ENCODE peak calls at places on chromosomes 5 and 9, in eight cellular contexts. M is EL; C is activated naive CD8-positive, alpha-beta T cell treated with anti-CD3 and anti-CD28 coated beads, Interleukin-2, amount 50 U/mL, for 24 hours; P is AML-193; D is endothelial cell; Q is A549; X is amniotic stem cell; R is erythroblast. K is an unnamed sample.

GRCh38 chr5:149605998-149606721 is 24.9 kb downstream of the ARHGEF37 start:
- DNase-seq in R (peak), C (no peak), Q (peak), P (no peak), M (peak), D (no peak), X (peak), K (peak)

GRCh38 chr5:142789206-142789605 is 19.0 kb downstream of the ARHGAP26 start:
- DNase-seq in D (no peak), X (no peak), C (no peak), P (no peak), Q (no peak), R (no peak), M (no peak), K (no peak)

GRCh38 chr5:175765858-175766257 is 105.5 kb upstream of the CPLX2 start:
- DNase-seq in R (no peak), X (no peak), C (no peak), M (no peak), Q (no peak), P (peak), D (no peak), K (no peak)

GRCh38 chr5:32094691-32095090 is 79.4 kb downstream of the GOLPH3 start:
- DNase-seq in C (no peak), M (no peak), P (no peak), Q (no peak), D (no peak), X (no peak), R (no peak), K (no peak)

GRCh38 chr9:109974143-109974917 is 194.3 kb downstream of the PALM2AKAP2 start:
- DNase-seq in X (no peak), M (no peak), P (no peak), D (no peak), R (no peak), C (no peak), Q (no peak), K (no peak)

GRCh38 chr5:143968071-143968878 is 156.3 kb downstream of the HMHB1 start:
- DNase-seq in P (peak), Q (peak), X (peak), M (peak), D (no peak), C (no peak), R (peak), K (peak)

GRCh38 chr9:76654575-76654974 is 109.7 kb upstream of the PCA3 start:
- DNase-seq in P (no peak), M (peak), Q (no peak), C (no peak), D (no peak), R (no peak), X (peak), K (peak)

GRCh38 chr9:124964604-124965003 is 23.7 kb upstream of the GOLGA1 start:
- DNase-seq in P (no peak), Q (no peak), M (no peak), R (peak), X (no peak), D (no peak), C (no peak), K (no peak)

GRCh38 chr5:175743676-175744210 is 85.9 kb downstream of the HRH2 start:
- DNase-seq in R (no peak), M (peak), Q (peak), X (no peak), D (peak), P (no peak), C (no peak), K (peak)

GRCh38 chr5:28807230-28807629 is 1768.8 kb upstream of the CDH9 start:
- DNase-seq in D (no peak), X (no peak), Q (peak), P (no peak), M (no peak), C (no peak), R (no peak), K (peak)

GRCh38 chr9:33161011-33161588 is 6.0 kb downstream of the B4GALT1 start:
- DNase-seq in R (peak), P (peak), X (peak), D (no peak), M (peak), C (peak), Q (peak), K (peak)

GRCh38 chr5:140565780-140566095 is 1.1 kb downstream of the SLC35A4 start:
- DNase-seq in R (no peak), C (no peak), Q (no peak), M (no peak), X (no peak), D (no peak), P (no peak), K (no peak)

GRCh38 chr9:127545196-127546124 is 66.6 kb upstream of the STXBP1 start:
- DNase-seq in D (no peak), X (no peak), M (peak), P (no peak), R (no peak), Q (peak), C (no peak), K (peak)

GRCh38 chr9:16720386-16720785 is 150.1 kb downstream of the BNC2 start:
- DNase-seq in C (no peak), M (no peak), Q (no peak), D (no peak), X (no peak), P (no peak), R (no peak), K (no peak)

GRCh38 chr5:80254767-80255424 is 952 bp downstream of the SERINC5 start:
- DNase-seq in D (no peak), C (peak), P (no peak), M (peak), R (peak), Q (no peak), X (no peak), K (peak)

GRCh38 chr5:72036951-72037350 is 70.3 kb upstream of the MAP1B start:
- DNase-seq in P (no peak), D (peak), C (no peak), X (peak), Q (no peak), R (no peak), M (peak), K (peak)

GRCh38 chr5:95543017-95543705 is 11.6 kb downstream of the SKIC3 start:
- DNase-seq in Q (no peak), C (no peak), R (peak), D (no peak), P (no peak), X (no peak), M (no peak), K (peak)

GRCh38 chr5:135251099-135251498 is 147.9 kb downstream of the MACROH2A1 start:
- DNase-seq in Q (no peak), M (no peak), P (no peak), R (no peak), X (no peak), D (no peak), C (no peak), K (no peak)

GRCh38 chr5:141494761-141495455 is 6.0 kb downstream of the PCDHGC5 start:
- DNase-seq in M (no peak), C (no peak), R (no peak), P (no peak), Q (no peak), D (no peak), X (no peak), K (no peak)

GRCh38 chr9:87069690-87070089 is 122.4 kb upstream of the GAS1 start:
- DNase-seq in P (no peak), M (no peak), R (no peak), X (no peak), Q (no peak), C (no peak), D (no peak), K (no peak)

GRCh38 chr5:142087920-142088679 is 20.5 kb upstream of the NDFIP1 start:
- DNase-seq in M (no peak), C (no peak), R (no peak), Q (no peak), X (no peak), P (no peak), D (no peak), K (no peak)

GRCh38 chr9:116870566-116870965 is 183.5 kb downstream of the TRIM32 start:
- DNase-seq in D (no peak), P (no peak), M (no peak), C (no peak), Q (peak), X (no peak), R (no peak), K (peak)

GRCh38 chr9:127915801-127916664 is 808 bp downstream of the ST6GALNAC4 start:
- DNase-seq in D (no peak), C (peak), M (no peak), Q (no peak), P (no peak), R (peak), X (no peak), K (no peak)

GRCh38 chr5:147822686-147823491 is 8.6 kb downstream of the SPINK1 start:
- DNase-seq in C (peak), D (peak), Q (peak), X (peak), M (peak), R (peak), P (peak), K (peak)

GRCh38 chr9:90142580-90142979 is 500.0 kb downstream of the DIRAS2 start:
- DNase-seq in C (peak), M (peak), P (peak), R (peak), Q (peak), D (peak), X (peak), K (peak)

GRCh38 chr9:13726746-13727145 is 447.3 kb upstream of the MPDZ start:
- DNase-seq in P (no peak), C (no peak), X (no peak), Q (no peak), M (no peak), D (no peak), R (no peak), K (no peak)

GRCh38 chr9:89542461-89543021 is 44.6 kb upstream of the SEMA4D start:
- DNase-seq in R (no peak), M (no peak), Q (no peak), P (no peak), C (no peak), D (no peak), X (no peak), K (peak)

GRCh38 chr9:18208166-18209059 is 265.5 kb upstream of the ADAMTSL1 start:
- DNase-seq in P (peak), Q (peak), D (peak), R (no peak), C (no peak), M (peak), X (no peak), K (peak)

GRCh38 chr5:134549714-134550113 is 24.2 kb downstream of the JADE2 start:
- DNase-seq in M (peak), P (no peak), X (no peak), Q (no peak), D (no peak), C (peak), R (no peak), K (peak)

K was measured in M059J.